ENCODE peak calls at places on chromosomes 16 and 17, in ten cellular contexts. J is progenitor cell of endocrine pancreas; I is GM04503; Q is HFF-Myc; H is NCI-H1436 treated with DMSO at 0.1 percent for 48 hours; K is fibroblast of lung; N is activated naive CD8-positive, alpha-beta T cell treated with anti-CD3 and anti-CD28 coated beads, Interleukin-2, amount 10 ng/mL, durations not matched to agents 7 days and 5 days; U is NCI-H2171 treated with DMSO at 0.1 percent for 48 hours; Z is Panc1; F is HuH-7.5. T is an unnamed sample.

GRCh38 chr16:11673091-11674000 is 5.1 kb downstream of the SNN start:
- DNase-seq in J (no peak), I (no peak), Q (no peak), H (no peak), K (no peak), N (no peak), U (no peak), Z (no peak), F (no peak), T (no peak)

GRCh38 chr16:4663756-4664465 is 29.5 kb upstream of the NUDT16L1 start:
- DNase-seq in J (no peak), I (no peak), Q (no peak), H (no peak), K (no peak), N (no peak), U (no peak), Z (no peak), F (peak), T (no peak)

GRCh38 chr16:31713945-31714898 is 159.4 kb upstream of the ZNF267 start:
- DNase-seq in J (no peak), I (no peak), Q (no peak), H (no peak), K (no peak), N (peak), U (peak), Z (no peak), F (no peak), T (no peak)

GRCh38 chr16:24887472-24887871 is 41.7 kb downstream of the SLC5A11 start:
- DNase-seq in J (no peak), I (no peak), Q (no peak), H (no peak), K (no peak), N (no peak), U (no peak), Z (no peak), F (no peak), T (no peak)

GRCh38 chr17:34177642-34178041 is 77.4 kb upstream of the CCL2 start:
- DNase-seq in J (no peak), I (peak), Q (peak), H (no peak), K (peak), N (no peak), U (no peak), Z (no peak), F (no peak), T (no peak)

GRCh38 chr16:85168732-85169256 is 56.5 kb upstream of the CIBAR2 start:
- DNase-seq in J (no peak), I (no peak), Q (no peak), H (no peak), K (peak), N (no peak), U (no peak), Z (no peak), F (peak), T (no peak)

GRCh38 chr17:80036715-80037477 is 454 bp downstream of the CCDC40 start:
- DNase-seq in J (peak), I (no peak), Q (no peak), H (no peak), K (peak), N (peak), U (peak), Z (no peak), F (peak), T (no peak)

GRCh38 chr17:48054238-48055185 is 6.4 kb downstream of the NFE2L1 start:
- DNase-seq in J (peak), I (no peak), Q (no peak), H (peak), K (peak), N (no peak), U (peak), Z (no peak), F (peak), T (no peak)

GRCh38 chr17:19321481-19322128 is 40.9 kb downstream of the B9D1 start:
- DNase-seq in J (no peak), I (no peak), Q (no peak), H (no peak), K (no peak), N (no peak), U (no peak), Z (no peak), F (no peak), T (no peak)

GRCh38 chr17:57856792-57857620 is 7.2 kb upstream of the MRPS23 start:
- DNase-seq in J (no peak), I (no peak), Q (no peak), H (no peak), K (no peak), N (no peak), U (no peak), Z (no peak), F (no peak), T (no peak)

GRCh38 chr16:71229344-71229743 is 1.2 kb downstream of the HYDIN start:
- DNase-seq in J (no peak), I (no peak), Q (no peak), H (no peak), K (no peak), N (no peak), U (no peak), Z (no peak), F (no peak), T (no peak)

GRCh38 chr16:27024010-27024409 is 42.7 kb upstream of the C16orf82 start:
- DNase-seq in J (no peak), I (no peak), Q (no peak), H (no peak), K (no peak), N (no peak), U (no peak), Z (no peak), F (no peak), T (no peak)

GRCh38 chr17:68748381-68748780 is 147.2 kb upstream of the FAM20A start:
- DNase-seq in J (no peak), I (no peak), Q (no peak), H (no peak), K (no peak), N (no peak), U (no peak), Z (no peak), F (no peak), T (no peak)

GRCh38 chr17:79589669-79590270 is 21.1 kb downstream of the RBFOX3 start:
- DNase-seq in J (no peak), I (no peak), Q (no peak), H (no peak), K (no peak), N (no peak), U (no peak), Z (no peak), F (no peak), T (no peak)

GRCh38 chr16:66207139-66207863 is 159.2 kb upstream of the CDH5 start:
- DNase-seq in J (no peak), I (no peak), Q (no peak), H (no peak), K (peak), N (no peak), U (no peak), Z (no peak), F (no peak), T (peak)

GRCh38 chr17:14736631-14737030 is 435.8 kb downstream of the HS3ST3B1 start:
- DNase-seq in J (no peak), I (no peak), Q (no peak), H (no peak), K (no peak), N (no peak), U (no peak), Z (no peak), F (no peak), T (no peak)

GRCh38 chr17:69573396-69573795 is 158.9 kb downstream of the MAP2K6 start:
- DNase-seq in J (no peak), I (no peak), Q (no peak), H (no peak), K (no peak), N (no peak), U (no peak), Z (no peak), F (no peak), T (no peak)

GRCh38 chr16:23245268-23245667 is 56.8 kb upstream of the SCNN1B start:
- DNase-seq in J (no peak), I (no peak), Q (no peak), H (no peak), K (no peak), N (no peak), U (no peak), Z (no peak), F (no peak), T (no peak)

GRCh38 chr16:17372383-17372782 is 98.4 kb downstream of the XYLT1 start:
- DNase-seq in J (no peak), I (no peak), Q (no peak), H (no peak), K (peak), N (no peak), U (no peak), Z (no peak), F (no peak), T (no peak)

GRCh38 chr17:50106393-50107131 is 11.4 kb downstream of the PDK2 start:
- DNase-seq in J (no peak), I (no peak), Q (no peak), H (no peak), K (no peak), N (no peak), U (no peak), Z (no peak), F (no peak), T (no peak)

GRCh38 chr16:13453938-13454553 is 465.9 kb upstream of the ERCC4 start:
- DNase-seq in J (peak), I (no peak), Q (no peak), H (no peak), K (no peak), N (no peak), U (peak), Z (no peak), F (peak), T (no peak)

GRCh38 chr17:74484066-74484465 is 17.6 kb downstream of the CD300A start:
- DNase-seq in J (no peak), I (no peak), Q (no peak), H (no peak), K (no peak), N (no peak), U (no peak), Z (no peak), F (no peak), T (no peak)

GRCh38 chr17:1577186-1577585 is 14.6 kb upstream of the PITPNA start:
- DNase-seq in J (no peak), I (peak), Q (peak), H (no peak), K (peak), N (no peak), U (no peak), Z (no peak), F (no peak), T (no peak)

GRCh38 chr17:37770631-37771518 is 26.0 kb upstream of the HNF1B start:
- DNase-seq in J (peak), I (no peak), Q (no peak), H (no peak), K (peak), N (peak), U (peak), Z (peak), F (peak), T (peak)

GRCh38 chr17:1511290-1511689 is 5.1 kb downstream of the INPP5K start:
- DNase-seq in J (no peak), I (no peak), Q (no peak), H (no peak), K (no peak), N (no peak), U (no peak), Z (no peak), F (no peak), T (no peak)

GRCh38 chr16:69321080-69321479 is 9.3 kb downstream of the PDF start:
- DNase-seq in J (no peak), I (no peak), Q (no peak), H (no peak), K (no peak), N (peak), U (no peak), Z (no peak), F (no peak), T (no peak)

GRCh38 chr17:57993471-57994365 is 5.7 kb upstream of the VEZF1 start:
- DNase-seq in J (no peak), I (no peak), Q (no peak), H (no peak), K (no peak), N (no peak), U (peak), Z (no peak), F (no peak), T (peak)

GRCh38 chr17:45371414-45372324 is 54.8 kb upstream of the MAP3K14 start:
- DNase-seq in J (peak), I (peak), Q (peak), H (no peak), K (peak), N (peak), U (peak), Z (peak), F (peak), T (no peak)

GRCh38 chr17:12973496-12974318 is 44.1 kb downstream of the ELAC2 start:
- DNase-seq in J (no peak), I (no peak), Q (no peak), H (no peak), K (no peak), N (no peak), U (no peak), Z (no peak), F (no peak), T (peak)

GRCh38 chr16:88526906-88527185 is 43.4 kb upstream of the ZC3H18 start:
- DNase-seq in J (no peak), I (no peak), Q (no peak), H (no peak), K (no peak), N (no peak), U (no peak), Z (no peak), F (no peak), T (no peak)

GRCh38 chr17:164536-165235 is 16.8 kb downstream of the DOC2B start:
- DNase-seq in J (no peak), I (no peak), Q (no peak), H (no peak), K (peak), N (no peak), U (peak), Z (peak), F (peak), T (peak)

T was measured in NCI-H1694 treated with DMSO at 0.1 percent for 48 hours.